ENCODE peak calls at places on chromosomes 5 and 9, in six cellular contexts. G, U, D, J, W and B are unnamed samples.

GRCh38 chr5:139698461-139699146 is 50.5 kb downstream of the CXXC5 start:
- DNase-seq in J (peak; percentile 65), U (peak; percentile 82), W (no peak), D (peak; percentile 86), G (peak; percentile 95), B (peak; percentile 86)

GRCh38 chr5:50699737-50700136 is 33.3 kb downstream of the PARP8 start:
- DNase-seq in D (no peak), W (no peak), J (no peak), U (no peak), G (no peak), B (no peak)

GRCh38 chr5:134174841-134175839 is 1.6 kb downstream of the SKP1 start:
- DNase-seq in D (peak; percentile 63), G (no peak), U (peak; percentile 55), J (no peak), W (no peak), B (peak; percentile 40)

GRCh38 chr5:150021491-150022162 is 21.1 kb downstream of the HMGXB3 start:
- DNase-seq in U (peak; percentile 62), D (no peak), W (peak; percentile 56), J (no peak), G (no peak), B (no peak)

GRCh38 chr9:83569326-83569725 is 31.1 kb upstream of the FRMD3 start:
- DNase-seq in W (no peak), J (no peak), U (no peak), G (no peak), D (no peak), B (no peak)

GRCh38 chr5:148374693-148375360 is 8.9 kb upstream of the FBXO38 start:
- DNase-seq in G (no peak), J (no peak), U (peak; percentile 86), D (peak; percentile 63), W (peak; percentile 59), B (peak; percentile 75)

GRCh38 chr5:37478086-37478485 is 99.0 kb downstream of the WDR70 start:
- DNase-seq in W (no peak), D (peak; percentile 17), U (no peak), J (no peak), G (no peak), B (no peak)

GRCh38 chr9:35776018-35776417 is 15.4 kb upstream of the NPR2 start:
- DNase-seq in W (no peak), J (no peak), D (peak; percentile 50), U (no peak), G (no peak), B (no peak)